ENCODE peak calls at places on chromosomes 13 and 19, in four cellular contexts. Z is esophagus squamous epithelium, N is HepG2, L is uterus. C is an unnamed sample.

GRCh38 chr13:101846701-101847100 is 394.2 kb downstream of the ITGBL1 start:
- DNase-seq in Z (no peak), N (no peak), L (no peak), C (no peak)

GRCh38 chr13:23628250-23628649 is 58.0 kb downstream of the TNFRSF19 start:
- DNase-seq in Z (no peak), N (no peak), L (no peak), C (no peak)

GRCh38 chr19:32351807-32352630 is 6.6 kb downstream of the ZNF507 start:
- DNase-seq in Z (no peak), N (no peak), L (no peak), C (no peak)

GRCh38 chr19:7211191-7211988 is 82.8 kb downstream of the INSR start:
- DNase-seq in Z (no peak), N (no peak), L (peak), C (peak)

GRCh38 chr13:58946274-58946673 is 1217.5 kb downstream of the DIAPH3 start:
- DNase-seq in Z (no peak), N (no peak), L (no peak), C (no peak)

GRCh38 chr13:36251528-36251927 is 37.2 kb upstream of the SOHLH2 start:
- DNase-seq in Z (no peak), N (no peak), L (no peak), C (no peak)

GRCh38 chr13:107743523-107743922 is 471.8 kb downstream of the LIG4 start:
- DNase-seq in Z (no peak), N (no peak), L (no peak), C (no peak)

GRCh38 chr19:12676928-12677327 is 4.8 kb downstream of the DHPS start:
- DNase-seq in Z (no peak), N (no peak), L (no peak), C (no peak)

GRCh38 chr13:33312150-33312908 is 26.8 kb upstream of the STARD13 start:
- DNase-seq in Z (no peak), N (peak), L (no peak), C (no peak)

GRCh38 chr13:93776936-93777335 is 550.3 kb downstream of the GPC6 start:
- DNase-seq in Z (no peak), N (no peak), L (no peak), C (no peak)

GRCh38 chr19:4493104-4493928 is 21.2 kb downstream of the HDGFL2 start:
- DNase-seq in Z (no peak), N (no peak), L (no peak), C (no peak)

GRCh38 chr13:66362485-66362884 is 867.7 kb downstream of the PCDH9 start:
- DNase-seq in Z (no peak), N (no peak), L (no peak), C (no peak)

GRCh38 chr19:18932216-18932841 is 8.7 kb downstream of the HOMER3 start:
- DNase-seq in Z (no peak), N (no peak), L (peak), C (peak)

GRCh38 chr19:18259848-18260247 is 14.4 kb downstream of the IQCN start:
- DNase-seq in Z (no peak), N (no peak), L (peak), C (no peak)

GRCh38 chr13:89029062-89029461 is 1357.9 kb downstream of the SLITRK5 start:
- DNase-seq in Z (no peak), N (no peak), L (no peak), C (no peak)

GRCh38 chr13:30126903-30127428 is 180.4 kb downstream of the KATNAL1 start:
- DNase-seq in Z (no peak), N (no peak), L (no peak), C (no peak)

GRCh38 chr13:44578064-44578394 is 1.9 kb upstream of the TSC22D1 start:
- DNase-seq in Z (no peak), N (no peak), L (no peak), C (no peak)

GRCh38 chr13:51015973-51016372 is 95.1 kb downstream of the C13orf42 start:
- DNase-seq in Z (no peak), N (no peak), L (no peak), C (no peak)

GRCh38 chr19:7918615-7919421 is 1.3 kb upstream of the SNAPC2 start:
- DNase-seq in Z (no peak), N (peak), L (no peak), C (peak)

GRCh38 chr13:82993417-82993816 is 888.9 kb downstream of the SLITRK1 start:
- DNase-seq in Z (no peak), N (no peak), L (no peak), C (no peak)

GRCh38 chr13:67619987-67620386 is 389.9 kb upstream of the PCDH9 start:
- DNase-seq in Z (no peak), N (no peak), L (no peak), C (no peak)

GRCh38 chr13:20414475-20415287 is 111.0 kb downstream of the CRYL1 start:
- DNase-seq in Z (no peak), N (no peak), L (no peak), C (no peak)

GRCh38 chr13:64675256-64675892 is 2554.8 kb downstream of the PCDH9 start:
- DNase-seq in Z (no peak), N (peak), L (no peak), C (no peak)

GRCh38 chr13:26442541-26442940 is 114.9 kb upstream of the WASF3 start:
- DNase-seq in Z (no peak), N (no peak), L (no peak), C (no peak)

GRCh38 chr19:39237200-39238184 is 7.3 kb downstream of the IFNL3 start:
- DNase-seq in Z (no peak), N (peak), L (no peak), C (peak)

GRCh38 chr13:41614671-41615519 is 157.5 kb downstream of the RGCC start:
- DNase-seq in Z (no peak), N (no peak), L (peak), C (no peak)

GRCh38 chr19:55041627-55042343 is 3.7 kb upstream of the GP6 start:
- DNase-seq in Z (no peak), N (no peak), L (no peak), C (no peak)

GRCh38 chr13:38103851-38104250 is 234.3 kb upstream of the TRPC4 start:
- DNase-seq in Z (no peak), N (no peak), L (no peak), C (no peak)
- H3K27ac ChIP-seq in Z (no peak), N (no peak), L (no peak), C (no peak)

GRCh38 chr19:44747739-44748425 is 626 bp upstream of the BCL3 start:
- DNase-seq in Z (no peak), N (peak), L (peak), C (peak)
- TF ChIP-seq POLR2A in Z (no peak), N (no peak), L (no peak), C (no peak)

GRCh38 chr19:48784527-48784926 is 26.3 kb downstream of the BCAT2 start:
- DNase-seq in Z (no peak), N (no peak), L (no peak), C (no peak)
- TF ChIP-seq CTCF in Z (no peak), N (peak), L (no peak), C (peak)

GRCh38 chr19:16588824-16589577 is 16.8 kb upstream of the SLC35E1 start:
- DNase-seq in Z (no peak), N (no peak), L (no peak), C (no peak)

GRCh38 chr19:16587031-16588023 is 15.1 kb upstream of the SLC35E1 start:
- DNase-seq in Z (no peak), N (no peak), L (no peak), C (no peak)

GRCh38 chr19:16586477-16586871 is 14.3 kb upstream of the SLC35E1 start:
- DNase-seq in Z (no peak), N (no peak), L (no peak), C (no peak)

GRCh38 chr19:16589917-16590316 is 17.7 kb upstream of the SLC35E1 start:
- DNase-seq in Z (no peak), N (no peak), L (no peak), C (no peak)

GRCh38 chr19:16588089-16588823 is 16.0 kb upstream of the SLC35E1 start:
- DNase-seq in Z (no peak), N (no peak), L (peak), C (no peak)
- H3K27ac ChIP-seq in Z (peak), N (no peak), L (peak), C (no peak)

DNA sequence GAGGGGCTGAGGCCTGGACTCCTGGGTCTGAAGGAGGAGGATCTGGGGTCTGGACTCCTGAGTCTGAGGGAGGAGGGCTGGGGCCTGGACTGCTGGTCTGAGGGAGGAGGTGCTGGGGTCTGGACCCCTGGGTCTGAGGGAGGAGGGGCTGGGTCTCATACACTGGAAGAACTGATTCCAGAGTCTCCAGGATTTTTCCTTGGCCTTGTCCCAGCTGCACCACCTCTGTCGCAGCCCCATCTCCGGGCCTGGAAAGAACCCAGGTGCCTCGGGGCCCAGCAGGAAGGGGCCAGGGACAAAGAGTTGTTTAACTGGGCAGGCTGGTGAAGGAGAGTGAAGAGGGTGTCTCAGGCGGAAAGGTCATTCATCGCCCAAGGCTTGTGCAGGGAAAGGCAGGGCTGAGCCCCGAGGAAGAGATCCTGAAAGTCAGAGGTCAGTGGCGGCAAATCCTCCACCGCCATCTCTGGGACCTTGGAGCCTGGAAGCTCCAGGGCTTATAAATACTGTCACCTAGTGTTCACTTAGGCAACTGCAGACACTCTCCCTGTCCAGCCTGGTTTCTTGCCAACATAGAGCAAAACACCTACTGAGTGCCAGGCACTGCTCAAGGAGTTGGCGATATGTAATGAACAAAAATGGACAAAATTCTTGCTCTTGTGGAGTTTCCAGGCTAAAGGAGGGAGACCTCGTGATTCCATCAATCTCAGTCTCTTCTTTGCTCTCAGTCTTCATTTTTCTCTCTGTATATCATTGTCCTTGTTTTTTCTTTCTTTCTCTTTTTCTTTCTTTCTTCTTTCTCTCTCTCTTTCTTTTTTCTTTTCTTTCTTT is 4.4 kb upstream of the KCNN4 start:
- DNase-seq in Z (no peak), N (peak), L (peak), C (no peak)
- TF ChIP-seq POLR2A in Z (no peak), N (no peak), L (no peak), C (no peak)

GRCh38 chr19:45057444-45057843 is 18.6 kb downstream of the CLASRP start:
- DNase-seq in Z (no peak), N (no peak), L (no peak), C (no peak)

GRCh38 chr19:45056831-45057230 is 18.0 kb downstream of the CLASRP start:
- DNase-seq in Z (no peak), N (no peak), L (no peak), C (no peak)

GRCh38 chr19:45059258-45059965 is 16.9 kb downstream of the ZNF296 start:
- DNase-seq in Z (no peak), N (peak), L (peak), C (peak)

GRCh38 chr19:45061965-45062364 is 14.3 kb downstream of the ZNF296 start:
- DNase-seq in Z (no peak), N (no peak), L (no peak), C (no peak)

DNA sequence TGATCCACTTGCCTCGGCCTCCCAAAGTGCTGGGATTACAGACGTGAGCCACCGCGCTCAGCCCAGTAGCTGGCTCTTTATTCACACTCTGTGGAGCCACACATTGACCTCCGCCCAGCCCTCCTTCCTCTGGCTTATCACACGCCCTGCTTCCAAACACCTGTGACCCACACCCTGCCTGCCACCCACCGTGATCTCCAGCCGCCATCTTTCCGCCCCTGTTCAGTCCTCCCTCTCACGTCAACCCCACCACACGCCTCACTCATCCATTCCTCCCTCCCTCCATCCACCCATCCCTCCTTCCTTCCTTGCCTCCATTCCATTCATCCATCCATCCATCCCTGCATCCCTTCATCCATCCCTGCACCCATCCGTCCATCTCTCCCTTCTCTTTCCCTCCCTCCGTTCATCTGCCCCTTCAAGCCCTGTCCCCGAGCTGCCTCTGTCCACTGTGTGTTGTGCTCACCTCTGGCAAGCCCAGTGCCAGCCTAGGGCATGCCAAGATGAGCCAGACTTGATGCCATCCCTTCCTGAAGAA is 17.6 kb downstream of the ZNF296 start:
- DNase-seq in Z (no peak), N (no peak), L (no peak), C (no peak)
- TF ChIP-seq CTCF in Z (no peak), N (no peak), L (no peak), C (no peak)

DNA sequence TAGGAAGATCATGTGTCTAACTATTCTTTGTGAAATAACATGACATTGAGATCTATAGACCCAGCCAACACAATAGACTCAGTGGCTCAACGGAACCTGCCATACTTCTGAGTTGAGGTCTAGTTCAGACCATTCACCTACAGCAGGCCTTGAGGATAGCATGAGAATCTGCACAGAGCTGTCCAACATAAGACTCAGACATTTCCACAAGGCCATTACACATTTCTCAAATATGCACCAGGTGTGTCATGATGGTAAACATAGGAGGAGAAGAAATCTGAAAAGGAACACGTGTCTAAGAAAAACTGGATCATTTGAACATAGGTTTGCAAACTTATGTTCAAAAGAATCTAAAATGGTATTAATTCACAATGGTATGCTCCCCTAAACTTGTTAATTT is 421.4 kb downstream of the SLITRK6 start:
- DNase-seq in Z (no peak), N (no peak), L (no peak), C (no peak)
- H3K27ac ChIP-seq in Z (no peak), N (no peak), L (no peak), C (no peak)

GRCh38 chr19:1509589-1510441 is 3.0 kb downstream of the ADAMTSL5 start:
- DNase-seq in Z (no peak), N (no peak), L (no peak), C (no peak)
- TF ChIP-seq POLR2A in Z (no peak), N (no peak), L (no peak), C (no peak)

C was measured in right lobe of liver.